ENCODE peak calls at places on chromosomes 12 and 14, in six cellular contexts. Z is lower lobe of right lung, A is GM23338, R is SK-N-SH, E is heart right ventricle, U is cardiac muscle cell. Y is an unnamed sample.
A peak's percentile ranks its signal among the peaks of the same experiment; 100 is the strongest.

GRCh38 chr12:22050078-22050477 is 4.1 kb downstream of the CMAS start:
- DNase-seq in Z (no peak), A (no peak), R (no peak), E (no peak), U (no peak), Y (no peak)

GRCh38 chr14:56127156-56127555 is 8.9 kb downstream of the PELI2 start:
- DNase-seq in Z (no peak), A (no peak), R (no peak), E (no peak), U (no peak), Y (no peak)

GRCh38 chr12:28550757-28551381 is 360.6 kb downstream of the CCDC91 start:
- DNase-seq in Z (no peak), A (no peak), R (no peak), E (no peak), U (peak; percentile 53), Y (no peak)

GRCh38 chr14:88856786-88857366 is 32.4 kb downstream of the TTC8 start:
- DNase-seq in Z (no peak), A (no peak), R (no peak), E (no peak), U (no peak), Y (no peak)

GRCh38 chr12:125568306-125568705 is 503.1 kb downstream of the AACS start:
- DNase-seq in Z (no peak), A (no peak), R (no peak), E (no peak), U (no peak), Y (no peak)

GRCh38 chr14:58822856-58823255 is 185.1 kb downstream of the DACT1 start:
- DNase-seq in Z (no peak), A (no peak), R (no peak), E (no peak), U (no peak), Y (no peak)

GRCh38 chr12:4701383-4701782 is 18.8 kb upstream of the GALNT8 start:
- DNase-seq in Z (no peak), A (no peak), R (no peak), E (no peak), U (peak; percentile 61), Y (no peak)

GRCh38 chr12:79409562-79409961 is 281.2 kb downstream of the PAWR start:
- DNase-seq in Z (no peak), A (no peak), R (no peak), E (no peak), U (peak; percentile 95), Y (no peak)

GRCh38 chr14:68793734-68794129 is 865 bp upstream of the ZFP36L1 start:
- DNase-seq in Z (no peak), A (no peak), R (no peak), E (no peak), U (no peak), Y (no peak)

GRCh38 chr12:1413930-1414329 is 180.5 kb downstream of the FBXL14 start:
- DNase-seq in Z (no peak), A (peak; percentile 33), R (no peak), E (no peak), U (no peak), Y (no peak)

GRCh38 chr14:60956202-60956601 is 24.7 kb downstream of the TRMT5 start:
- DNase-seq in Z (no peak), A (no peak), R (no peak), E (no peak), U (no peak), Y (no peak)

GRCh38 chr14:99273724-99274345 is 1.8 kb upstream of the BCL11B start:
- DNase-seq in Z (no peak), A (peak; percentile 42), R (no peak), E (no peak), U (peak; percentile 38), Y (no peak)

GRCh38 chr14:99276482-99276881 is 4.5 kb upstream of the BCL11B start:
- DNase-seq in Z (no peak), A (no peak), R (no peak), E (no peak), U (no peak), Y (no peak)

GRCh38 chr14:99273025-99273723 is 1.2 kb upstream of the BCL11B start:
- DNase-seq in Z (no peak), A (peak; percentile 73), R (peak; percentile 43), E (no peak), U (peak; percentile 19), Y (no peak)

GRCh38 chr14:99275222-99275584 is 3.2 kb upstream of the BCL11B start:
- DNase-seq in Z (no peak), A (no peak), R (no peak), E (no peak), U (no peak), Y (no peak)

GRCh38 chr14:99274346-99275221 is 2.6 kb upstream of the BCL11B start:
- DNase-seq in Z (no peak), A (peak; percentile 96), R (peak; percentile 65), E (peak; percentile 41), U (peak; percentile 89), Y (no peak)
- H3K4me3 ChIP-seq in Z (peak overlapping the region; percentile 42), A (peak overlapping the region; percentile 79), R (peak overlapping the region; percentile 26), E (peak overlapping the region; percentile 33), U (peak overlapping the region; percentile 65), Y (peak overlapping the region; percentile 62)

GRCh38 chr12:14681640-14682039 is 14.8 kb downstream of the GUCY2C start:
- DNase-seq in Z (no peak), A (no peak), R (no peak), E (no peak), U (peak; percentile 1), Y (no peak)

DNA sequence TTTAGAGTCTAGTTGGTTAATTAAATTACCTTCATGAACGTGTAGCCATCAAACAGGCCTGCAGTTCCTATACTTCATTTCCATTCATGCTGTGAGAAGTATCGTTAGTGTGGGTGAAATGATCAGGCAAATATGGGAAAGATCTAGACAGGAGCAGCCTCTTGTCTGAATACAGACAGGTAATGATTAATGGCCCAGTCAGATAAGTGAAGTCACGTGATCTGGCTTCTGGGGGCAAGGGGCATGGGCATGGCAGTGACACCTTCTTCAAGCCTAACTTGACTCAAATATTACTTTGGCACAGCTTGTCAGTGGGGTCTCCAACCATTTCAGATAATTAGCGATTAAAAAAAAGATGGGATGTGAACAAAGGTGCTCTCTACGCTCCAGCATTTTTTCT is 17.9 kb downstream of the GUCY2C start:
- DNase-seq in Z (no peak), A (no peak), R (no peak), E (no peak), U (no peak), Y (no peak)
- H3K4me3 ChIP-seq in Z (no peak overlapping the region), A (no peak overlapping the region), R (no peak overlapping the region), E (no peak overlapping the region), U (no peak overlapping the region), Y (no peak overlapping the region)

DNA sequence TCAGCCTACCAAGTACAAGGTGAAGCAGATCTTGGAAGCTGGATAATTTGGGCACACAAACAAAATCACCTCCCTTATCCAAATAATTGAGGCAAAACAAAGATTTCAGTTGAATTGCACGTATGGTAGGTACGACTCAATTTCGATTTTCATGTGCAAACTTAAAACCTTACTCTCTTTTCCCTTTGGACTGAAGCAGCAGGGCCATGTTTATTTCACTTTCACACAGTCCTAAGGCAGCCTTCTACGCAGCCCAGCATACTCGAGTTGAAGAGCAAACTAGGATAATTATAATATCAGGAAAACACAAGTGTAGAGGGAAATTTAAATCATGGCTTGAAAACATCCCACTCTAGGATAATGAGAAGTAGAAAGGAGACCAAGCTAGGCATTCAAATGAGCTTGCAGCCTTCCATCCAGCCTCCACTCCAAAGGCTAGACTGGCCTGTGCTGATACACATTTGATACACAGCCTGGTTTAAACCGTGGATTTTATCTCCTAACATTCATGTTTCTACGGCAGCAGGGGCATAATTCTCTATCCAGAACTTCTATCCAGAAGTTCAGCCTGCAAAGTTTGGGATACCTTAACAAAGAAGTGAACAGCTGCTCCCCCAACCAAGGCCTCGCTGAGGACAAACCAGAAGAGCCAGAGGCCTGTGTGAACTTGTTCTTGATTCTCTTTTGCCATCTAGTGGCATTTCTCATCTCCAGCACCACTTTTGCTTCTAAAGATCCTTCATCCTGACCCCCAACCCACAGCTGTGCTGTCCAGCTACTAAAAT is 2.4 kb upstream of the RNASE7 start:
- DNase-seq in Z (no peak), A (peak; percentile 90), R (peak; percentile 56), E (no peak), U (peak; percentile 86), Y (no peak)
- H3K4me3 ChIP-seq in Z (peak overlapping the region; percentile 6), A (peak overlapping the region; percentile 12), R (no peak overlapping the region), E (no peak overlapping the region), U (no peak overlapping the region), Y (no peak overlapping the region)

GRCh38 chr14:77143071-77143470 is 1.5 kb upstream of the ZDHHC22 start:
- DNase-seq in Z (no peak), A (no peak), R (peak; percentile 50), E (no peak), U (no peak), Y (no peak)

GRCh38 chr14:77141592-77142288 is at the start of gene ZDHHC22:
- DNase-seq in Z (no peak), A (peak; percentile 79), R (peak; percentile 92), E (no peak), U (peak; percentile 28), Y (no peak)

GRCh38 chr14:77140937-77141591 is 527 bp downstream of the ZDHHC22 start:
- DNase-seq in Z (no peak), A (peak; percentile 87), R (peak; percentile 94), E (no peak), U (peak; percentile 40), Y (no peak)

GRCh38 chr14:77140343-77140936 is 1.2 kb downstream of the ZDHHC22 start:
- DNase-seq in Z (no peak), A (no peak), R (no peak), E (no peak), U (no peak), Y (no peak)

DNA sequence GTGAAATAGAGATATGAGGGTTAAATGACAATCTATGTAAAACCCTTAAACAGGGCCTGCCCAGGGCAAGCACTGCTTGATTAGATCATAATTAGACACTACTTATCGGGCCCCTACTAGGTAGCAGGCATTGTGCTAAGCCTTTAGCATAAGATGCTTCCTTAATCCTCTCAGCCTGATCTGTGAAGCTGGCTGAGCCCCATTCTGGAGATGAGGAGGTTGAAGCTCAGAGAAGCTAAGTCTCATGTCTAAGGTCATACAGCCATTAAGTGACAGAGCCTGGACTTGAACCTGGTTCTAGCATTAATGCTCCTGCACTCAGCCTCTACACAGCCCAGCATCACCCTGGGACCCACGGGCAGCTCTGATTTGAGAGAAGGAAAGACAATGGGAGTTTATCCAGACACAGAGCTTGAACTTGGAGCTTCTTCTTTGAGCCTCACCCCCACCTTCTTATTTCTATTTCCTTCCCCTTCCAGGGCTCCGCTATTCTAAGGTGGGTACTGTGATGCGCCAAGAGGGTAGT is 761 bp upstream of the ZDHHC22 start:
- DNase-seq in Z (no peak), A (no peak), R (no peak), E (no peak), U (no peak), Y (no peak)
- H3K4me3 ChIP-seq in Z (no peak overlapping the region), A (peak overlapping the region; percentile 93), R (no peak overlapping the region), E (no peak overlapping the region), U (no peak overlapping the region), Y (no peak overlapping the region)